ENCODE peak calls at places on chromosome 15, in four cellular contexts. One of them, this sample, is unnamed. For H3K4me1, the result is how much of the 10 kb centered on the place peaks cover.

GRCh38 chr15:98503970-98504369 is 144.4 kb upstream of the IGF1R start:
- DNase-seq in mesendoderm: no peak
- DNase-seq in psoas muscle: no peak
- DNase-seq in cardiac muscle cell: peak
- DNase-seq in this sample: no peak

GRCh38 chr15:52642386-52643361 is 36.5 kb downstream of the ATOSA start:
- DNase-seq in mesendoderm: no peak
- DNase-seq in psoas muscle: no peak
- DNase-seq in cardiac muscle cell: peak
- DNase-seq in this sample: no peak

GRCh38 chr15:48385431-48385830 is 54.2 kb downstream of the DUT start:
- DNase-seq in mesendoderm: no peak
- DNase-seq in psoas muscle: no peak
- DNase-seq in cardiac muscle cell: peak
- DNase-seq in this sample: no peak

GRCh38 chr15:38335106-38335505 is 82.5 kb downstream of the SPRED1 start:
- DNase-seq in mesendoderm: no peak
- DNase-seq in psoas muscle: no peak
- DNase-seq in cardiac muscle cell: no peak
- DNase-seq in this sample: no peak

GRCh38 chr15:48859426-48859825 is 18.5 kb upstream of the EID1 start:
- DNase-seq in mesendoderm: no peak
- DNase-seq in psoas muscle: no peak
- DNase-seq in cardiac muscle cell: no peak
- DNase-seq in this sample: no peak

GRCh38 chr15:69699096-69699495 is 246.5 kb downstream of the RPLP1 start:
- DNase-seq in mesendoderm: no peak
- DNase-seq in psoas muscle: no peak
- DNase-seq in cardiac muscle cell: no peak
- DNase-seq in this sample: no peak

GRCh38 chr15:38002883-38003477 is 68.5 kb downstream of the TMCO5A start:
- DNase-seq in mesendoderm: peak
- DNase-seq in psoas muscle: peak
- DNase-seq in cardiac muscle cell: peak
- DNase-seq in this sample: peak

GRCh38 chr15:45522931-45523331 is 376 bp upstream of the SLC30A4 start:
- DNase-seq in mesendoderm: peak
- DNase-seq in psoas muscle: no peak
- DNase-seq in cardiac muscle cell: no peak
- DNase-seq in this sample: no peak

GRCh38 chr15:100284701-100285100 is 57.1 kb downstream of the ADAMTS17 start:
- DNase-seq in mesendoderm: no peak
- DNase-seq in psoas muscle: peak
- DNase-seq in cardiac muscle cell: peak
- DNase-seq in this sample: peak

GRCh38 chr15:33089878-33090757 is 104.4 kb downstream of the FMN1 start:
- DNase-seq in mesendoderm: no peak
- DNase-seq in psoas muscle: no peak
- DNase-seq in cardiac muscle cell: peak
- DNase-seq in this sample: no peak

GRCh38 chr15:71098920-71099319 is 16.4 kb upstream of the THSD4 start:
- DNase-seq in mesendoderm: no peak
- DNase-seq in psoas muscle: no peak
- DNase-seq in cardiac muscle cell: no peak
- DNase-seq in this sample: no peak

GRCh38 chr15:42133892-42134502 is 22.4 kb downstream of the PLA2G4F start:
- DNase-seq in mesendoderm: peak
- DNase-seq in psoas muscle: no peak
- DNase-seq in cardiac muscle cell: peak
- DNase-seq in this sample: peak

GRCh38 chr15:82045179-82045891 is 483 bp downstream of the MEX3B start:
- DNase-seq in mesendoderm: peak
- DNase-seq in psoas muscle: peak
- DNase-seq in cardiac muscle cell: peak
- DNase-seq in this sample: no peak

GRCh38 chr15:70197945-70198361 is 100.2 kb upstream of the TLE3 start:
- DNase-seq in mesendoderm: no peak
- DNase-seq in psoas muscle: no peak
- DNase-seq in cardiac muscle cell: no peak
- DNase-seq in this sample: no peak

GRCh38 chr15:96360581-96361308 is 30.2 kb downstream of the NR2F2 start:
- DNase-seq in mesendoderm: peak
- DNase-seq in psoas muscle: no peak
- DNase-seq in cardiac muscle cell: no peak
- DNase-seq in this sample: no peak

GRCh38 chr15:60548101-60548500 is 69.2 kb upstream of the ICE2 start:
- DNase-seq in mesendoderm: no peak
- DNase-seq in psoas muscle: no peak
- DNase-seq in cardiac muscle cell: no peak
- DNase-seq in this sample: no peak

GRCh38 chr15:58490405-58491150 is 58.8 kb downstream of the LIPC start:
- DNase-seq in mesendoderm: no peak
- DNase-seq in psoas muscle: no peak
- DNase-seq in cardiac muscle cell: no peak
- DNase-seq in this sample: no peak

GRCh38 chr15:101045835-101046691 is 126.9 kb downstream of the LRRK1 start:
- DNase-seq in mesendoderm: no peak
- DNase-seq in psoas muscle: no peak
- DNase-seq in cardiac muscle cell: no peak
- DNase-seq in this sample: no peak

GRCh38 chr15:38860682-38861081 is 296.1 kb upstream of the RASGRP1 start:
- DNase-seq in mesendoderm: no peak
- DNase-seq in psoas muscle: no peak
- DNase-seq in cardiac muscle cell: peak
- DNase-seq in this sample: no peak

GRCh38 chr15:59873873-59874272 is 130.2 kb upstream of the FOXB1 start:
- DNase-seq in mesendoderm: no peak
- DNase-seq in psoas muscle: no peak
- DNase-seq in cardiac muscle cell: no peak
- DNase-seq in this sample: no peak

GRCh38 chr15:38217181-38217580 is 35.5 kb upstream of the SPRED1 start:
- DNase-seq in mesendoderm: no peak
- DNase-seq in psoas muscle: no peak
- DNase-seq in cardiac muscle cell: peak
- DNase-seq in this sample: no peak

GRCh38 chr15:88013111-88013510 is 243.4 kb downstream of the NTRK3 start:
- DNase-seq in mesendoderm: no peak
- DNase-seq in psoas muscle: no peak
- DNase-seq in cardiac muscle cell: no peak
- DNase-seq in this sample: no peak

GRCh38 chr15:66253643-66254363 is at the start of gene MEGF11:
- DNase-seq in mesendoderm: peak
- DNase-seq in psoas muscle: peak
- DNase-seq in cardiac muscle cell: peak
- DNase-seq in this sample: peak

GRCh38 chr15:88166330-88166993 is 90.1 kb downstream of the NTRK3 start:
- DNase-seq in mesendoderm: peak
- DNase-seq in psoas muscle: no peak
- DNase-seq in cardiac muscle cell: peak
- DNase-seq in this sample: no peak

GRCh38 chr15:70492240-70493177 is 270.8 kb downstream of the UACA start:
- DNase-seq in mesendoderm: no peak
- DNase-seq in psoas muscle: peak
- DNase-seq in cardiac muscle cell: peak
- DNase-seq in this sample: no peak

GRCh38 chr15:59300618-59301139 is 72.0 kb downstream of the MYO1E start:
- DNase-seq in mesendoderm: no peak
- DNase-seq in psoas muscle: peak
- DNase-seq in cardiac muscle cell: peak
- DNase-seq in this sample: no peak

GRCh38 chr15:83284563-83285283 is at the start of gene BNC1:
- DNase-seq in mesendoderm: peak
- DNase-seq in psoas muscle: no peak
- DNase-seq in cardiac muscle cell: peak
- DNase-seq in this sample: no peak

GRCh38 chr15:84142888-84143337 is 92.7 kb upstream of the GOLGA6L4 start:
- DNase-seq in mesendoderm: peak
- DNase-seq in psoas muscle: peak
- DNase-seq in cardiac muscle cell: peak
- DNase-seq in this sample: peak

GRCh38 chr15:78059110-78059839 is 18.2 kb downstream of the TBC1D2B start:
- DNase-seq in mesendoderm: no peak
- DNase-seq in psoas muscle: no peak
- DNase-seq in cardiac muscle cell: no peak
- DNase-seq in this sample: no peak

DNA sequence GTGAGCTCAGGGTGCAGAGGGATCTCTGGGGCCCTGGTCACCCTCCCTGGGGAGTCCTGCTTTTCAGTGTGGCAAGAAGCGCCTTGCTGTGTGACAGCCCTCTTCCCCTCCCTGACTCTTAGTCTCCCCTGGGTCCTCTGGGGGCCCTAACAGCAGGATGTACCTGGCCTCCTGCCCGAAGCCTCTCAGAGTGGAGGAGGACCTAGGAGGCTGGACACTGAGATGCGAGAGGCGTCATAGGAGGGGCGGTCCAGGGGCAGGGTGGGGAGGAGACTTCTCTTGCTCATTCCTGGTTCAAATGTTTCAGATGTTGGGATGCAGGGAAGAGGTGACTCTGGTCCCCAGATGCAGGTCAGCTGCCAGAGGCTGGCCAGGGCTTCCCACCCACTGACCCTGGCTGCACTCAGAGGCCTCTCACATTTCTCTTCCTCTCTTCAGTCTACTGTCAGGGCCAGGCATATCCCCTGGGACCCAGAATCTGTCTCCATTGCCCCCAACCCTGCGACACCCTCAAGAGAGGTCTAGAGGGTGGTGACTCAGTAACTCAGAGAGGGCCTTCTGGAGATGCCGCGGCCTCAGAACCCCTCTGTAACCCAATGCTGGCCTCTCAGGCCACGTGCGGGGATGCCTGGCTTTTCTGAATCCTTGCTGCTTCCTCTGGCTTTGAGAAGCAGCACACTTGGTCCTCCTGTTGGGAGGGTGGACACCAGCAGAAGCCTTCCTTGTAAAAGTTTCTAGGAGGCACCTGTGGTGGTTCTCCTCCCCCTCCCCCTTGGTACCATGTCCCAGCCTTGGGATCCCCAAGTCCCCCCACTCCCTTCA is 25.9 kb downstream of the SNX33 start:
- DNase-seq in mesendoderm: no peak
- DNase-seq in psoas muscle: peak
- DNase-seq in cardiac muscle cell: peak
- DNase-seq in this sample: no peak
- H3K4me1 ChIP-seq in mesendoderm: under half
- H3K4me1 ChIP-seq in psoas muscle: under half
- H3K4me1 ChIP-seq in cardiac muscle cell: under half
- H3K4me1 ChIP-seq in this sample: under half

GRCh38 chr15:80118956-80119355 is 33.8 kb upstream of the FAH start:
- DNase-seq in mesendoderm: no peak
- DNase-seq in psoas muscle: no peak
- DNase-seq in cardiac muscle cell: no peak
- DNase-seq in this sample: no peak
- H3K27ac ChIP-seq in mesendoderm: no peak
- H3K27ac ChIP-seq in psoas muscle: no peak
- H3K27ac ChIP-seq in cardiac muscle cell: no peak
- H3K27ac ChIP-seq in this sample: no peak

GRCh38 chr15:73940061-73940981 is 14.1 kb downstream of the LOXL1 start:
- DNase-seq in mesendoderm: no peak
- DNase-seq in psoas muscle: no peak
- DNase-seq in cardiac muscle cell: peak
- DNase-seq in this sample: no peak
- H3K4me1 ChIP-seq in mesendoderm: under half
- H3K4me1 ChIP-seq in psoas muscle: under half
- H3K4me1 ChIP-seq in cardiac muscle cell: half or more
- H3K4me1 ChIP-seq in this sample: under half

DNA sequence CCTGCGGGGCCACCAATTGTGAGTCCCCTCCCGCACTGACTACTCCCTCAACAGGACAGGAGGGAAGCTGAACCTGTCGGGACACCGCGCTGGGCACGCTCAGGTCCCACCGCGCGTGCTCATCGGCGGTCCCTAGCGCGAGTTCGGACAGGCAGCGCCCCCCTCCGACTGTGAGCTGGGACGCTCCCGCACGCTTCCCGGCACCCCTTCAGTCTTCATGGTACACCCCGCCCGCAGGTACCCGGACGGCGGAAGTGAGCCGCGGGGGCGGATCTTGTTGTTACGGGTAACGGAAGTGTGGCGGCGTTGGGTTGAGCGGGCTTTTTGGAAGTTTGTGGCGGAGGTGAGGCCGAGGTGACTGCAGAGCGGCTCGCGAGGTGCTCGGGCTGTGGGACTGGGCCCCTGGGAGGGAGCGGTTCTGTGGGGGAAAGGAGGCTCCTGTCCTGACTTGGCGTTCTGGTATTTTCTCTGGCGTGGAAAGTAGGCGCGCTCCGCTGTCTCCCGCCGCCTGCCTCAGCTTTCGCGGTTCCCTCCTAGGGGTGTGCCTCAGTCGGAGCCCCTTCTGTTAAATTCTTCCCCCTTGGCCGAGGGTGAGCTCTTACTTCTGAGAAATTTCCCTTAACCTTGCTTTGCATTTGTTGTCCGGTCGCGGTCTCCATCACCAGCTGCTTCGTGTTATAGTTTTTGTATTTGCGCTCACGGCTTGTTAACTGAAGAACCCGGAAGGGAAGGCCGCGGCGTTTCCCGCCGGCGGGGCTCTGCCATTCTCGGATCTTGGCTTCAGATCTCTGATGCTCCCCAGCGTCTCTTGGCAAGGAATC is at the start of gene FANCI:
- DNase-seq in mesendoderm: peak
- DNase-seq in psoas muscle: peak
- DNase-seq in cardiac muscle cell: peak
- DNase-seq in this sample: peak
- H3K27ac ChIP-seq in mesendoderm: no peak
- H3K27ac ChIP-seq in psoas muscle: no peak
- H3K27ac ChIP-seq in cardiac muscle cell: no peak
- H3K27ac ChIP-seq in this sample: no peak

This sample was measured in pancreas.